ENCODE peak calls at places on chromosomes 13 and 19, in seven cellular contexts. One of them, this sample, is unnamed.

GRCh38 chr19:18939922-18940775 is 868 bp downstream of the HOMER3 start:
- DNase-seq in Peyer's patch: no peak
- DNase-seq in breast epithelium: peak; percentile 56
- DNase-seq in left ventricle myocardium inferior: peak; percentile 46
- DNase-seq in CD8-positive, alpha-beta T cell: no peak
- DNase-seq in tibial artery: peak; percentile 65
- DNase-seq in cardiac muscle cell: peak; percentile 47
- DNase-seq in this sample: peak; percentile 69

GRCh38 chr19:6674868-6675305 is 4.9 kb upstream of the TNFSF14 start:
- DNase-seq in CD8-positive, alpha-beta T cell: peak; percentile 90
- DNase-seq in Peyer's patch: peak; percentile 79
- DNase-seq in tibial artery: peak; percentile 58
- DNase-seq in breast epithelium: no peak
- DNase-seq in cardiac muscle cell: no peak
- DNase-seq in left ventricle myocardium inferior: peak; percentile 50
- DNase-seq in this sample: peak; percentile 87

GRCh38 chr13:110023729-110024645 is 237.6 kb upstream of the IRS2 start:
- DNase-seq in tibial artery: peak; percentile 69
- DNase-seq in cardiac muscle cell: peak; percentile 61
- DNase-seq in CD8-positive, alpha-beta T cell: no peak
- DNase-seq in Peyer's patch: no peak
- DNase-seq in breast epithelium: no peak
- DNase-seq in left ventricle myocardium inferior: peak; percentile 45
- DNase-seq in this sample: no peak

GRCh38 chr13:60990032-60990733 is 425.5 kb downstream of the PCDH20 start:
- DNase-seq in breast epithelium: no peak
- DNase-seq in Peyer's patch: no peak
- DNase-seq in tibial artery: no peak
- DNase-seq in cardiac muscle cell: no peak
- DNase-seq in left ventricle myocardium inferior: no peak
- DNase-seq in CD8-positive, alpha-beta T cell: no peak
- DNase-seq in this sample: peak; percentile 16

GRCh38 chr19:28522545-28522922 is 690.4 kb downstream of the UQCRFS1 start:
- DNase-seq in breast epithelium: no peak
- DNase-seq in tibial artery: no peak
- DNase-seq in CD8-positive, alpha-beta T cell: no peak
- DNase-seq in left ventricle myocardium inferior: no peak
- DNase-seq in cardiac muscle cell: no peak
- DNase-seq in Peyer's patch: no peak
- DNase-seq in this sample: no peak

GRCh38 chr19:32322541-32322940 is 22.9 kb upstream of the ZNF507 start:
- DNase-seq in CD8-positive, alpha-beta T cell: no peak
- DNase-seq in cardiac muscle cell: no peak
- DNase-seq in breast epithelium: no peak
- DNase-seq in Peyer's patch: no peak
- DNase-seq in tibial artery: no peak
- DNase-seq in left ventricle myocardium inferior: no peak
- DNase-seq in this sample: no peak

GRCh38 chr13:108276060-108276459 is 6.5 kb downstream of the TNFSF13B start:
- DNase-seq in breast epithelium: no peak
- DNase-seq in left ventricle myocardium inferior: peak; percentile 62
- DNase-seq in tibial artery: peak; percentile 46
- DNase-seq in cardiac muscle cell: no peak
- DNase-seq in Peyer's patch: no peak
- DNase-seq in CD8-positive, alpha-beta T cell: no peak
- DNase-seq in this sample: no peak

GRCh38 chr13:32067149-32067961 is 35.8 kb downstream of the FRY start:
- DNase-seq in tibial artery: no peak
- DNase-seq in Peyer's patch: no peak
- DNase-seq in left ventricle myocardium inferior: no peak
- DNase-seq in CD8-positive, alpha-beta T cell: no peak
- DNase-seq in breast epithelium: no peak
- DNase-seq in cardiac muscle cell: no peak
- DNase-seq in this sample: no peak

GRCh38 chr19:1245884-1246816 is 2.2 kb upstream of the MIDN start:
- DNase-seq in breast epithelium: no peak
- DNase-seq in Peyer's patch: no peak
- DNase-seq in CD8-positive, alpha-beta T cell: no peak
- DNase-seq in cardiac muscle cell: peak; percentile 59
- DNase-seq in left ventricle myocardium inferior: peak; percentile 89
- DNase-seq in tibial artery: no peak
- DNase-seq in this sample: peak; percentile 92

GRCh38 chr13:28455580-28456194 is 39.2 kb downstream of the FLT1 start:
- DNase-seq in CD8-positive, alpha-beta T cell: no peak
- DNase-seq in tibial artery: no peak
- DNase-seq in left ventricle myocardium inferior: no peak
- DNase-seq in Peyer's patch: no peak
- DNase-seq in breast epithelium: no peak
- DNase-seq in cardiac muscle cell: no peak
- DNase-seq in this sample: no peak

GRCh38 chr19:48390188-48391099 is 907 bp downstream of the KDELR1 start:
- DNase-seq in breast epithelium: peak; percentile 67
- DNase-seq in cardiac muscle cell: peak; percentile 77
- DNase-seq in left ventricle myocardium inferior: peak; percentile 64
- DNase-seq in tibial artery: peak; percentile 53
- DNase-seq in Peyer's patch: peak; percentile 57
- DNase-seq in CD8-positive, alpha-beta T cell: peak; percentile 67
- DNase-seq in this sample: peak; percentile 66

GRCh38 chr19:4338441-4339350 is at the start of gene STAP2:
- DNase-seq in left ventricle myocardium inferior: no peak
- DNase-seq in tibial artery: no peak
- DNase-seq in CD8-positive, alpha-beta T cell: no peak
- DNase-seq in breast epithelium: peak; percentile 79
- DNase-seq in Peyer's patch: no peak
- DNase-seq in cardiac muscle cell: peak; percentile 33
- DNase-seq in this sample: peak; percentile 88

GRCh38 chr19:9958451-9958850 is 22.1 kb upstream of the OLFM2 start:
- DNase-seq in tibial artery: no peak
- DNase-seq in cardiac muscle cell: no peak
- DNase-seq in left ventricle myocardium inferior: no peak
- DNase-seq in Peyer's patch: no peak
- DNase-seq in breast epithelium: no peak
- DNase-seq in CD8-positive, alpha-beta T cell: no peak
- DNase-seq in this sample: no peak

GRCh38 chr13:18951412-18951811 is 230.2 kb downstream of the TUBA3C start:
- DNase-seq in breast epithelium: no peak
- DNase-seq in tibial artery: no peak
- DNase-seq in cardiac muscle cell: no peak
- DNase-seq in left ventricle myocardium inferior: no peak
- DNase-seq in CD8-positive, alpha-beta T cell: no peak
- DNase-seq in Peyer's patch: no peak
- DNase-seq in this sample: no peak

GRCh38 chr19:33125929-33126388 is 6.0 kb upstream of the WDR88 start:
- DNase-seq in breast epithelium: no peak
- DNase-seq in tibial artery: peak; percentile 37
- DNase-seq in cardiac muscle cell: peak; percentile 69
- DNase-seq in Peyer's patch: peak; percentile 32
- DNase-seq in left ventricle myocardium inferior: no peak
- DNase-seq in CD8-positive, alpha-beta T cell: peak; percentile 60
- DNase-seq in this sample: peak; percentile 49

GRCh38 chr13:43776680-43777079 is 10.1 kb downstream of the ENOX1 start:
- DNase-seq in CD8-positive, alpha-beta T cell: no peak
- DNase-seq in Peyer's patch: no peak
- DNase-seq in tibial artery: no peak
- DNase-seq in left ventricle myocardium inferior: no peak
- DNase-seq in cardiac muscle cell: no peak
- DNase-seq in breast epithelium: no peak
- DNase-seq in this sample: no peak
- TF ChIP-seq CTCF in CD8-positive, alpha-beta T cell: no peak
- TF ChIP-seq CTCF in Peyer's patch: no peak
- TF ChIP-seq CTCF in tibial artery: no peak
- TF ChIP-seq CTCF in left ventricle myocardium inferior: no peak
- TF ChIP-seq CTCF in cardiac muscle cell: no peak
- TF ChIP-seq CTCF in breast epithelium: no peak
- TF ChIP-seq CTCF in this sample: no peak

GRCh38 chr19:40217921-40218890 is at the start of gene TTC9B:
- DNase-seq in breast epithelium: no peak
- DNase-seq in cardiac muscle cell: peak; percentile 71
- DNase-seq in CD8-positive, alpha-beta T cell: peak; percentile 46
- DNase-seq in tibial artery: no peak
- DNase-seq in left ventricle myocardium inferior: no peak
- DNase-seq in Peyer's patch: no peak
- DNase-seq in this sample: no peak

GRCh38 chr19:40220674-40221073 is 2.5 kb upstream of the TTC9B start:
- DNase-seq in tibial artery: no peak
- DNase-seq in breast epithelium: no peak
- DNase-seq in Peyer's patch: no peak
- DNase-seq in CD8-positive, alpha-beta T cell: no peak
- DNase-seq in cardiac muscle cell: no peak
- DNase-seq in left ventricle myocardium inferior: no peak
- DNase-seq in this sample: no peak

GRCh38 chr19:40221858-40222619 is 3.9 kb upstream of the TTC9B start:
- DNase-seq in tibial artery: peak; percentile 81
- DNase-seq in breast epithelium: peak; percentile 67
- DNase-seq in CD8-positive, alpha-beta T cell: peak; percentile 69
- DNase-seq in cardiac muscle cell: peak; percentile 86
- DNase-seq in Peyer's patch: peak; percentile 63
- DNase-seq in left ventricle myocardium inferior: peak; percentile 67
- DNase-seq in this sample: peak; percentile 76

GRCh38 chr19:40217027-40217810 is 965 bp downstream of the TTC9B start:
- DNase-seq in CD8-positive, alpha-beta T cell: no peak
- DNase-seq in left ventricle myocardium inferior: no peak
- DNase-seq in Peyer's patch: no peak
- DNase-seq in breast epithelium: no peak
- DNase-seq in cardiac muscle cell: peak; percentile 15
- DNase-seq in tibial artery: no peak
- DNase-seq in this sample: peak; percentile 70

GRCh38 chr19:40219721-40220276 is 1.6 kb upstream of the TTC9B start:
- DNase-seq in tibial artery: no peak
- DNase-seq in breast epithelium: no peak
- DNase-seq in CD8-positive, alpha-beta T cell: no peak
- DNase-seq in cardiac muscle cell: no peak
- DNase-seq in left ventricle myocardium inferior: no peak
- DNase-seq in Peyer's patch: no peak
- DNase-seq in this sample: no peak
- H3K4me3 ChIP-seq in tibial artery: no peak overlapping the region
- H3K4me3 ChIP-seq in breast epithelium: no peak overlapping the region
- H3K4me3 ChIP-seq in CD8-positive, alpha-beta T cell: no peak overlapping the region
- H3K4me3 ChIP-seq in cardiac muscle cell: no peak overlapping the region
- H3K4me3 ChIP-seq in left ventricle myocardium inferior: no peak overlapping the region
- H3K4me3 ChIP-seq in Peyer's patch: no peak overlapping the region
- H3K4me3 ChIP-seq in this sample: no peak overlapping the region

GRCh38 chr13:95714142-95714832 is 37.3 kb downstream of the DNAJC3 start:
- DNase-seq in Peyer's patch: no peak
- DNase-seq in left ventricle myocardium inferior: no peak
- DNase-seq in breast epithelium: no peak
- DNase-seq in tibial artery: no peak
- DNase-seq in cardiac muscle cell: no peak
- DNase-seq in CD8-positive, alpha-beta T cell: no peak
- DNase-seq in this sample: no peak
- H3K9me3 ChIP-seq in Peyer's patch: no peaks in the 10 kb centered on the region
- H3K9me3 ChIP-seq in left ventricle myocardium inferior: peaks cover 13% of the 10 kb centered on the region
- H3K9me3 ChIP-seq in breast epithelium: no peaks in the 10 kb centered on the region
- H3K9me3 ChIP-seq in tibial artery: peaks cover 8% of the 10 kb centered on the region
- H3K9me3 ChIP-seq in cardiac muscle cell: no peaks in the 10 kb centered on the region
- H3K9me3 ChIP-seq in CD8-positive, alpha-beta T cell: no peaks in the 10 kb centered on the region
- H3K9me3 ChIP-seq in this sample: no peaks in the 10 kb centered on the region

GRCh38 chr13:65064967-65065366 is 2165.2 kb downstream of the PCDH9 start:
- DNase-seq in CD8-positive, alpha-beta T cell: no peak
- DNase-seq in cardiac muscle cell: no peak
- DNase-seq in Peyer's patch: no peak
- DNase-seq in breast epithelium: no peak
- DNase-seq in tibial artery: no peak
- DNase-seq in left ventricle myocardium inferior: no peak
- DNase-seq in this sample: no peak
- TF ChIP-seq CTCF in CD8-positive, alpha-beta T cell: no peak
- TF ChIP-seq CTCF in cardiac muscle cell: no peak
- TF ChIP-seq CTCF in Peyer's patch: no peak
- TF ChIP-seq CTCF in breast epithelium: no peak
- TF ChIP-seq CTCF in tibial artery: no peak
- TF ChIP-seq CTCF in left ventricle myocardium inferior: no peak
- TF ChIP-seq CTCF in this sample: no peak

GRCh38 chr19:41321600-41322270 is 11.8 kb downstream of the CCDC97 start:
- DNase-seq in Peyer's patch: no peak
- DNase-seq in CD8-positive, alpha-beta T cell: no peak
- DNase-seq in cardiac muscle cell: peak; percentile 66
- DNase-seq in breast epithelium: no peak
- DNase-seq in left ventricle myocardium inferior: no peak
- DNase-seq in tibial artery: no peak
- DNase-seq in this sample: no peak

GRCh38 chr19:41324231-41324702 is 14.3 kb downstream of the CCDC97 start:
- DNase-seq in CD8-positive, alpha-beta T cell: no peak
- DNase-seq in cardiac muscle cell: no peak
- DNase-seq in left ventricle myocardium inferior: no peak
- DNase-seq in Peyer's patch: no peak
- DNase-seq in tibial artery: no peak
- DNase-seq in breast epithelium: no peak
- DNase-seq in this sample: no peak

GRCh38 chr19:41323430-41324125 is 13.6 kb downstream of the CCDC97 start:
- DNase-seq in CD8-positive, alpha-beta T cell: no peak
- DNase-seq in left ventricle myocardium inferior: peak; percentile 62
- DNase-seq in cardiac muscle cell: no peak
- DNase-seq in Peyer's patch: no peak
- DNase-seq in tibial artery: peak; percentile 83
- DNase-seq in breast epithelium: no peak
- DNase-seq in this sample: peak; percentile 62

GRCh38 chr19:41322451-41322850 is 12.5 kb downstream of the CCDC97 start:
- DNase-seq in Peyer's patch: no peak
- DNase-seq in tibial artery: no peak
- DNase-seq in cardiac muscle cell: no peak
- DNase-seq in left ventricle myocardium inferior: no peak
- DNase-seq in CD8-positive, alpha-beta T cell: no peak
- DNase-seq in breast epithelium: no peak
- DNase-seq in this sample: no peak

GRCh38 chr19:41323023-41323422 is 13.1 kb downstream of the CCDC97 start:
- DNase-seq in cardiac muscle cell: no peak
- DNase-seq in tibial artery: no peak
- DNase-seq in CD8-positive, alpha-beta T cell: no peak
- DNase-seq in Peyer's patch: no peak
- DNase-seq in breast epithelium: no peak
- DNase-seq in left ventricle myocardium inferior: peak; percentile 45
- DNase-seq in this sample: no peak
- H3K4me3 ChIP-seq in cardiac muscle cell: no peak overlapping the region
- H3K4me3 ChIP-seq in tibial artery: no peak overlapping the region
- H3K4me3 ChIP-seq in CD8-positive, alpha-beta T cell: no peak overlapping the region
- H3K4me3 ChIP-seq in Peyer's patch: no peak overlapping the region
- H3K4me3 ChIP-seq in breast epithelium: no peak overlapping the region
- H3K4me3 ChIP-seq in left ventricle myocardium inferior: no peak overlapping the region
- H3K4me3 ChIP-seq in this sample: no peak overlapping the region

DNA sequence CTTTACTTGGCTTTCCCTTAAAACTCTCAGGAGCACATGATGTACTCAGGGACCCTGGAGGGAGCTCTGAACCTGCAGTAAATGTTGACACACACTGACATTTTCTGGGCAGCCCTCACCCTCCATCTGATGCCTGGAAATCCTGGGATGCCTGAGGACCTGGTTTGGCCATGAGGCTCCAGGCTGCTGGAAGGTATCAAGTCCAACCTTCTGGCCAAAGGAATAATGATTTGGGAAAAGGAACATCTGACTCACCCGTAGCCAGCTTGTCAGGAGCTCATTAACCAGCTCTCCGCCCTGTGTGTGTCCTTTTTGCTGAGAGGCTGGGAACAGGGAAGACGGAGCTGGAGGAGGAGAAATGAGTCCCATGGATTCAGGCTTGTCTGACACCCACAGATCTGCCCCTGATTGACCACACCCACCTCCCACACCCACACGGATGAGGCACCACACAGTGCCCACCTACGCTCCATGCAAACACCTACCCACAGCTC is 10.3 kb downstream of the ZNF558 start:
- DNase-seq in Peyer's patch: no peak
- DNase-seq in cardiac muscle cell: no peak
- DNase-seq in breast epithelium: no peak
- DNase-seq in tibial artery: no peak
- DNase-seq in CD8-positive, alpha-beta T cell: no peak
- DNase-seq in left ventricle myocardium inferior: no peak
- DNase-seq in this sample: no peak
- H3K9me3 ChIP-seq in Peyer's patch: no peaks in the 10 kb centered on the region
- H3K9me3 ChIP-seq in cardiac muscle cell: no peaks in the 10 kb centered on the region
- H3K9me3 ChIP-seq in breast epithelium: peaks cover 49% of the 10 kb centered on the region
- H3K9me3 ChIP-seq in tibial artery: peaks cover 39% of the 10 kb centered on the region
- H3K9me3 ChIP-seq in CD8-positive, alpha-beta T cell: peaks cover 4% of the 10 kb centered on the region
- H3K9me3 ChIP-seq in left ventricle myocardium inferior: peaks cover 45% of the 10 kb centered on the region
- H3K9me3 ChIP-seq in this sample: peaks cover 32% of the 10 kb centered on the region